ENCODE peak calls at places on chromosomes 7 and 10, in eight cellular contexts. D, J, V, U, G, Q, H and C are unnamed samples. For H3K4me1, the result is how much of the 10 kb centered on the place peaks cover.

GRCh38 chr7:69768986-69769595 is 170.8 kb downstream of the AUTS2 start:
- DNase-seq in U (no peak), G (no peak), J (no peak), D (peak), V (no peak), H (no peak), Q (no peak), C (no peak)

GRCh38 chr10:103884681-103885139 is 29.3 kb upstream of the SH3PXD2A start:
- DNase-seq in Q (no peak), D (peak), J (peak), U (no peak), G (peak), H (no peak), V (peak), C (peak)

GRCh38 chr7:91993976-91994375 is 53.3 kb downstream of the AKAP9 start:
- DNase-seq in U (no peak), V (no peak), Q (no peak), H (no peak), J (no peak), D (peak), G (no peak), C (no peak)

GRCh38 chr7:120742370-120742769 is 115.6 kb downstream of the TSPAN12 start:
- DNase-seq in V (no peak), G (peak), H (no peak), J (peak), D (no peak), U (no peak), Q (no peak), C (no peak)

GRCh38 chr7:2282185-2282751 is 32.0 kb downstream of the SNX8 start:
- DNase-seq in D (no peak), G (no peak), Q (no peak), V (no peak), H (no peak), U (no peak), J (no peak), C (no peak)

GRCh38 chr10:34102237-34102673 is 712.8 kb downstream of the PARD3 start:
- DNase-seq in D (peak), V (no peak), G (no peak), J (no peak), U (peak), H (peak), Q (peak), C (peak)

GRCh38 chr7:94170836-94171235 is 166.7 kb upstream of the BET1 start:
- DNase-seq in V (no peak), Q (no peak), D (no peak), G (no peak), J (no peak), U (no peak), H (no peak), C (no peak)

GRCh38 chr7:75989084-75989725 is 5.2 kb downstream of the TMEM120A start:
- DNase-seq in G (no peak), H (peak), Q (no peak), D (no peak), V (no peak), U (no peak), J (no peak), C (no peak)

GRCh38 chr10:61286695-61287094 is 166.5 kb downstream of the TMEM26 start:
- DNase-seq in G (no peak), D (no peak), U (no peak), V (no peak), J (no peak), H (no peak), Q (no peak), C (no peak)

GRCh38 chr7:561631-562393 is 42.2 kb upstream of the PDGFA start:
- DNase-seq in G (no peak), V (no peak), D (no peak), H (no peak), Q (peak), J (no peak), U (no peak), C (no peak)

GRCh38 chr10:122368502-122369254 is 5.8 kb upstream of the PLEKHA1 start:
- DNase-seq in U (no peak), D (peak), V (no peak), J (no peak), H (peak), Q (no peak), G (no peak), C (no peak)

DNA sequence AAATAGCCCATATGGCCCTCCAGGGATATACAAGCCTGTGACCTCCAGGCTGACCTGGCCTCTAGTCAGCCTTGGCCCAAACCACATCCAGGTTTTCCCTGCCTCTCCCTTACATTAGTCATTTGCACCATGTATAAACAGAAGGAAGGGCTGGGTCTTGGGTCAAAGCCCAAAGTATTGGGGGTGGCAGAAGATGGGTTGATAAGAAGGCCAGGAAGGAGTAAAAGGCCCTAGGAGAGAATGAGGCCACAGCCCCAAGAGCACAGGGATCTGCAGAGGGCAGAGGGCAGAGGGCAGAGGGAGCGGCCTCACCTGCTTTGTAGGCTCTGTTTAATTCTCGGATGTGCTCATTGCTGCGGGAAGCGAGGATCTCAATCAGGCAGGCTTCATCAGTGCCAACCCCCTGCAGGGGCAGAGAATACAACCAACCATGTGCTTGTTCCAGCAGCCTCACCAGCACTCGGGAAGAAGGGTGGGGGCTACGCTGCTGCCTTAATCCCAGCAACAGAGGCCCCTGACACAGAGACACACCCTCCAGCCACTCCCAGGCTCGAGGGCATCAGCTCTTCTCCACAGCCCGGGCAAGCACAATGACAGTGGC is 31.3 kb downstream of the PLAC9 start:
- DNase-seq in V (no peak), G (no peak), U (no peak), Q (peak), J (no peak), H (no peak), D (peak), C (no peak)
- H3K4me1 ChIP-seq in V (under half), G (under half), U (under half), Q (under half), J (under half), H (half or more), D (half or more), C (half or more)

GRCh38 chr7:47726047-47726726 is 144.3 kb upstream of the TNS3 start:
- DNase-seq in J (no peak), U (no peak), D (no peak), Q (no peak), H (no peak), G (no peak), V (no peak), C (peak)
- H3K4me1 ChIP-seq in J (under half), U (under half), D (under half), Q (under half), H (under half), G (under half), V (under half), C (under half)

GRCh38 chr10:45418417-45418858 is 44.4 kb downstream of the ALOX5 start:
- DNase-seq in U (no peak), H (no peak), G (no peak), Q (no peak), V (no peak), D (no peak), J (no peak), C (no peak)

GRCh38 chr10:45419673-45420020 is 45.6 kb downstream of the ALOX5 start:
- DNase-seq in H (peak), J (no peak), D (no peak), Q (no peak), V (no peak), U (no peak), G (no peak), C (peak)

GRCh38 chr10:45417746-45418145 is 43.7 kb downstream of the ALOX5 start:
- DNase-seq in Q (no peak), D (no peak), U (no peak), H (no peak), J (no peak), G (no peak), V (no peak), C (no peak)

GRCh38 chr10:45420453-45421192 is 46.6 kb downstream of the ALOX5 start:
- DNase-seq in D (peak), V (no peak), J (no peak), U (peak), Q (peak), G (no peak), H (peak), C (peak)

GRCh38 chr10:45418859-45419672 is 45.0 kb downstream of the ALOX5 start:
- DNase-seq in G (peak), V (no peak), Q (peak), U (peak), D (peak), J (peak), H (peak), C (peak)
- H3K4me1 ChIP-seq in G (under half), V (under half), Q (under half), U (under half), D (under half), J (under half), H (under half), C (under half)

DNA sequence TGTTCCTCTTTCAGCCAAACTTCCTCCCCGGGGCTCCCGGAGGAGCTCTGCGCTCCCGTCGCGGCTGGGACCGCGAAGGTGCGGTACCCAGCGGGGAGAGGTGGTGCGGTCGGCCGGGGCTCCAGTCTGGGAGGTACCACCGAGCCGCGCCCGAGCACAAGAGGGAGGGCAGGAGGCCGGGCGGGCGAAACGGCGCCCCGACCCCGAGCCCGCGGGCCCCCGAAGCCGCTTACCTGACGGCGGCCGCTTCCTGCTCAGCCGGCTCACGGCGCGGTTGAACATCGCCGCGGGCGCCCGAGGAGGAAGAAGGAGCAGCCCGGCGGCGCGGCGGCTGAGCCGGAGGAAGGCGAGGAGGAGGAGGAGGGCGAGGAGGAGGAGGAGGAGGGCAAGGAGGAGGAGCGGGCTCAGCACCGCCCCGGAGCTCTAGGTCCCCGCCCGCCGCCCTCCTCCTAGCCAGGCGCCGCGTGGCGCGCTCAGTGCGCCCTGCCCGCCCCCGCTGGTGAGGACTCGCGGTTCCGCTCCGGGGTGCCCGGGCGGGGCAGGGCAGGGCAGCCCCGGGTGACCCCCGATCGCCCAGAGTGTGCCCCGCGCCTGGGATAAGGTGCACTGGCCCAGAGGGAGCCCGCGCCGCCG is at the start of gene RGS10:
- DNase-seq in V (peak), G (peak), U (peak), J (peak), D (peak), Q (peak), H (peak), C (no peak)
- H3K4me1 ChIP-seq in V (half or more), G (under half), U (half or more), J (under half), D (under half), Q (under half), H (under half), C (under half)

GRCh38 chr10:12702215-12702614 is 299.3 kb downstream of the CCDC3 start:
- DNase-seq in H (no peak), J (no peak), V (no peak), G (no peak), Q (no peak), D (no peak), U (no peak), C (no peak)

GRCh38 chr10:12703813-12704212 is 297.7 kb downstream of the CCDC3 start:
- DNase-seq in G (no peak), U (no peak), V (no peak), D (peak), H (no peak), J (no peak), Q (no peak), C (no peak)

GRCh38 chr10:12704488-12704887 is 297.0 kb downstream of the CCDC3 start:
- DNase-seq in U (no peak), G (no peak), H (no peak), Q (no peak), J (no peak), V (no peak), D (peak), C (no peak)

GRCh38 chr10:12701696-12702095 is 299.8 kb downstream of the CCDC3 start:
- DNase-seq in Q (no peak), G (no peak), V (no peak), H (no peak), D (peak), U (no peak), J (no peak), C (no peak)

DNA sequence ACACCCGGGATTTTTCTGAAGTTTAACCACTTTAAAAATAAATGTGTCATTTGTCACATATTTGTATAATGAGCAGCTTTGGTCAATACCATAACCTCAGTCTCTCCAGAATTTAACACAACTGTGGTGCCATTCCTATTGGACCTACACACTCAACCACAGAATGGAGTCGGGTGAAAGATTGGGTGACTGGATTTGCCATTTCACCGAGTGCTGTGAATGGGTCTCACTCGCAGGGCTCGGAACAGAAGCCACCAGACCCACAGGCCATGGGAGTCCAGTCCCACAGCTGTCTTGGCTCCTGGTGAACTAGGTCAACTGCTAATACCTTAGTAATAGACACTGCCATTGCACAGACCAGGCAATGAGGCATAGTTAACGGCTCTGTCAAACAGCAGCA is 298.4 kb downstream of the CCDC3 start:
- DNase-seq in V (no peak), D (peak), H (no peak), G (no peak), U (no peak), J (no peak), Q (no peak), C (no peak)
- H3K4me1 ChIP-seq in V (under half), D (under half), H (under half), G (under half), U (half or more), J (under half), Q (under half), C (under half)

GRCh38 chr10:71237843-71238623 is 25.7 kb downstream of the UNC5B start:
- DNase-seq in V (no peak), H (no peak), D (peak), Q (no peak), U (no peak), G (no peak), J (no peak), C (no peak)

GRCh38 chr10:71239946-71240795 is 27.8 kb downstream of the UNC5B start:
- DNase-seq in G (no peak), D (no peak), U (no peak), V (no peak), H (peak), Q (no peak), J (no peak), C (no peak)

GRCh38 chr10:71239131-71239915 is 27.0 kb downstream of the UNC5B start:
- DNase-seq in D (no peak), Q (no peak), G (no peak), H (no peak), J (no peak), V (no peak), U (no peak), C (no peak)

GRCh38 chr10:71236822-71237682 is 24.7 kb downstream of the UNC5B start:
- DNase-seq in U (no peak), H (no peak), D (no peak), G (no peak), J (no peak), Q (no peak), V (no peak), C (no peak)

GRCh38 chr10:71238626-71239025 is 26.3 kb downstream of the UNC5B start:
- DNase-seq in J (no peak), U (no peak), V (no peak), H (no peak), Q (no peak), G (no peak), D (no peak), C (no peak)
- H3K4me1 ChIP-seq in J (under half), U (under half), V (under half), H (half or more), Q (under half), G (under half), D (under half), C (half or more)

DNA sequence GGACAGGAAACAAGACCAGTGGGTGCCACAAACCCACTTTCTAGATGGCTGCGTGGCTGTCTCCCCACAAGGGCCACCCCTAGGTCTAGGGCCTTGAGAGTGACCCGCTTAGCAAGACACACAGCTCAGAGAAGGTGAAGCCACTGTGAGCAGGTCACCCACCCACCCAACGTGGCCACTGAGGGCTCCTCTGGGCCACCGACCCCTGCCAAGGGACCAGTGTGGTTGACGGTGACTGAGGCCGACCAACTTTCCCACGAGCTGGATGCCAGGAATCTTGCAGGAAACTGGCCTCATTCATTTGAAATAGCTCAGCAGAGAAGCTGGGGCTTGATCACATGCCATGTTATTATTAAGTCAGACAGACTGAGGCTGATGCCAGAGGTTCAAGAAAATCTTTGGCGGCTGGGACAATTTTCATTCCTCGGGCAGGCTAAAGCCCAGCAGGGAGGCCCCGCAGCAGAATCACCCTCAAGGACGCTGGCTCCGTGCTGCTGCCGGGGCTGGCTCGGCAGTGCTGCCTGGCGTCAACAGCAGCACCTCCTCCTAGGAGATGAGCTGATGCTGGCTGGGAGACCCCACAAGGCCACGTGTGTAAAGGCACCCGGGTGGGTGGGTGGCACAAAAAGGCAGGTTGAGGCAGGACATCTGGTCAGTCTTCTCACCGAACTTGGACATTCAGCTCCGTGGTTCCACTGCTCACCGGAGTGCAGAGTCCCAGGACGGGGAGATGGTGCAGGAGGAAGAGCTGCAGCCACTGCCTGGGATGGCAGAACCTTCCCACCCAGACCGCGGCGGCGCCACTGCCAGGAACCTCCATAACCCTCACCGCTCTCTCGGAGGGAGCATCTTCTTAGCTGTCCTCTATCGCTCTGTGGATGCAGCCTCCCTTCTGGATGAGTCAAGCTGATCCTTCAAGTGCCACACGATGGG is 57.8 kb downstream of the ZRANB1 start:
- DNase-seq in Q (peak), G (no peak), H (peak), U (no peak), D (peak), V (no peak), J (peak), C (no peak)
- H3K4me1 ChIP-seq in Q (under half), G (under half), H (under half), U (under half), D (under half), V (under half), J (under half), C (under half)

DNA sequence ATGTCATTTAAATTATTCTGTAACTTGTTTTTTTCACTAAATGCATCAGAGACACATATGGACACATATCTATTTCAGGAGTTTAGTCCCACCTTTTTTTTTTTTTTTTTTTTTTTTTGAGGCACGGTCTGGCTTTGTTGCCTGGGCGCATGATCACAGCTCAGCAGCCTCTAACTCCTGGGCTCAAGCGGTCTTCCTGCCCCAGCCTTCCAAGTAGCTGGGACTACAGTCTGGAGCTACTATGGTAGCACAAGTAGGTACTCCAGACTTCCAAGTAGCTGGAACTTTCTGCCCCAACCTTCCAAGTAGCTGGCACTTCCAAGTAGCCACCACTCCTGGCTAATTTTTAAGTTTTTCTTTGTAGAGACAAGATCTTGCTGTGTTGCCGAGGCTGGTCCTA is 407.7 kb downstream of the GALNT17 start:
- DNase-seq in J (no peak), V (no peak), U (no peak), H (no peak), Q (no peak), G (no peak), D (no peak), C (no peak)
- H3K4me1 ChIP-seq in J (under half), V (under half), U (under half), H (under half), Q (under half), G (under half), D (under half), C (under half)

GRCh38 chr10:28581916-28582315 is 49.0 kb downstream of the WAC start:
- DNase-seq in J (no peak), G (no peak), D (no peak), H (no peak), U (no peak), Q (no peak), V (no peak), C (no peak)
- H3K4me1 ChIP-seq in J (under half), G (under half), D (under half), H (half or more), U (under half), Q (under half), V (under half), C (half or more)